ENCODE peak calls at places on chromosomes 1 and 21, in nine cellular contexts. U is bronchial epithelial cell, T is BE2C, F is brain microvascular endothelial cell, W is Peyer's patch, G is psoas muscle, E is lower lobe of right lung, M is body of pancreas, B is tibial nerve. K is an unnamed sample. For H3K36me3, the result is how much of the 10 kb centered on the place peaks cover.

GRCh38 chr1:39405358-39405757 is 86.1 kb upstream of the BMP8A start:
- DNase-seq in U (no peak), T (no peak), F (no peak), W (no peak), G (no peak), E (no peak), M (no peak), B (no peak), K (peak)

GRCh38 chr1:225418598-225418997 is 9.2 kb downstream of the LBR start:
- DNase-seq in U (no peak), T (no peak), F (no peak), W (no peak), G (no peak), E (no peak), M (no peak), B (no peak), K (no peak)

GRCh38 chr1:11736746-11737639 is 1.1 kb downstream of the AGTRAP start:
- DNase-seq in U (peak), T (no peak), F (peak), W (no peak), G (peak), E (peak), M (peak), B (peak), K (peak)

GRCh38 chr1:187275346-187275745 is 446.6 kb downstream of the PLA2G4A start:
- DNase-seq in U (peak), T (no peak), F (no peak), W (no peak), G (no peak), E (no peak), M (no peak), B (no peak), K (no peak)

GRCh38 chr1:159830737-159831136 is 4.1 kb downstream of the SLAMF8 start:
- DNase-seq in U (no peak), T (no peak), F (no peak), W (no peak), G (no peak), E (no peak), M (no peak), B (no peak), K (no peak)

GRCh38 chr1:2375923-2376260 is 15.5 kb downstream of the MORN1 start:
- DNase-seq in U (no peak), T (no peak), F (no peak), W (peak), G (no peak), E (no peak), M (no peak), B (no peak), K (no peak)

GRCh38 chr1:162397943-162398560 is 13.9 kb downstream of the SH2D1B start:
- DNase-seq in U (no peak), T (no peak), F (no peak), W (no peak), G (no peak), E (no peak), M (no peak), B (no peak), K (no peak)

GRCh38 chr21:35925497-35925896 is 134.8 kb downstream of the SETD4 start:
- DNase-seq in U (peak), T (no peak), F (no peak), W (no peak), G (peak), E (no peak), M (peak), B (no peak), K (peak)

GRCh38 chr1:228318823-228319241 is 87.8 kb downstream of the TRIM11 start:
- DNase-seq in U (no peak), T (no peak), F (no peak), W (no peak), G (peak), E (peak), M (peak), B (no peak), K (no peak)

GRCh38 chr1:202966006-202966904 is 802 bp downstream of the CYB5R1 start:
- DNase-seq in U (no peak), T (no peak), F (no peak), W (no peak), G (peak), E (peak), M (no peak), B (no peak), K (no peak)

GRCh38 chr1:64194168-64195088 is 9.0 kb upstream of the UBE2U start:
- DNase-seq in U (no peak), T (no peak), F (no peak), W (no peak), G (no peak), E (no peak), M (no peak), B (no peak), K (no peak)

GRCh38 chr1:234980224-234980656 is 148.4 kb downstream of the TOMM20 start:
- DNase-seq in U (no peak), T (no peak), F (no peak), W (no peak), G (no peak), E (no peak), M (no peak), B (no peak), K (no peak)

GRCh38 chr1:54218883-54219687 is 19.1 kb downstream of the MRPL37 start:
- DNase-seq in U (no peak), T (no peak), F (no peak), W (no peak), G (no peak), E (no peak), M (no peak), B (no peak), K (peak)

GRCh38 chr1:245154429-245155185 is at the start of gene KIF26B:
- DNase-seq in U (peak), T (peak), F (peak), W (peak), G (no peak), E (no peak), M (peak), B (no peak), K (peak)

GRCh38 chr1:219298581-219299148 is 125.0 kb downstream of the LYPLAL1 start:
- DNase-seq in U (no peak), T (no peak), F (no peak), W (no peak), G (no peak), E (no peak), M (no peak), B (no peak), K (no peak)

GRCh38 chr21:43322805-43323204 is 104.1 kb downstream of the SIK1 start:
- DNase-seq in U (no peak), T (no peak), F (no peak), W (no peak), G (no peak), E (no peak), M (no peak), B (no peak), K (no peak)

GRCh38 chr1:62625415-62625814 is 28.1 kb downstream of the ANGPTL3 start:
- DNase-seq in U (peak), T (no peak), F (no peak), W (no peak), G (no peak), E (no peak), M (no peak), B (no peak), K (no peak)

GRCh38 chr1:228748431-228748830 is 13.2 kb downstream of the RHOU start:
- DNase-seq in U (no peak), T (no peak), F (no peak), W (no peak), G (no peak), E (no peak), M (no peak), B (no peak), K (no peak)

GRCh38 chr1:173117108-173117633 is 66.4 kb upstream of the TNFSF18 start:
- DNase-seq in U (no peak), T (no peak), F (no peak), W (no peak), G (no peak), E (no peak), M (no peak), B (no peak), K (no peak)

GRCh38 chr1:66302810-66303209 is 231.1 kb upstream of the SGIP1 start:
- DNase-seq in U (no peak), T (no peak), F (no peak), W (no peak), G (no peak), E (no peak), M (no peak), B (no peak), K (no peak)

GRCh38 chr1:237864338-237865244 is 26.1 kb downstream of the ZP4 start:
- DNase-seq in U (peak), T (peak), F (peak), W (peak), G (peak), E (peak), M (peak), B (peak), K (peak)

GRCh38 chr1:172460177-172460576 is 16.3 kb upstream of the PIGC start:
- DNase-seq in U (peak), T (no peak), F (no peak), W (no peak), G (no peak), E (no peak), M (no peak), B (no peak), K (no peak)

GRCh38 chr1:5962265-5963105 is 29.7 kb downstream of the NPHP4 start:
- DNase-seq in U (no peak), T (no peak), F (no peak), W (peak), G (no peak), E (no peak), M (no peak), B (no peak), K (no peak)

GRCh38 chr21:18274370-18274769 is 29.7 kb downstream of the CHODL start:
- DNase-seq in U (no peak), T (no peak), F (no peak), W (no peak), G (no peak), E (no peak), M (no peak), B (no peak), K (no peak)

GRCh38 chr21:37341254-37341960 is 25.2 kb upstream of the DYRK1A start:
- DNase-seq in U (no peak), T (peak), F (no peak), W (no peak), G (no peak), E (no peak), M (no peak), B (no peak), K (no peak)

GRCh38 chr1:68045511-68046180 is 4.8 kb downstream of the DIRAS3 start:
- DNase-seq in U (no peak), T (no peak), F (no peak), W (no peak), G (no peak), E (no peak), M (no peak), B (no peak), K (no peak)

GRCh38 chr1:57378564-57378963 is 45.3 kb downstream of the DAB1 start:
- DNase-seq in U (no peak), T (no peak), F (no peak), W (no peak), G (no peak), E (no peak), M (no peak), B (no peak), K (no peak)

GRCh38 chr1:48109390-48110009 is 112.3 kb upstream of the TRABD2B start:
- DNase-seq in U (peak), T (peak), F (peak), W (no peak), G (no peak), E (no peak), M (peak), B (peak), K (peak)

GRCh38 chr1:95941121-95941798 is 707.2 kb downstream of the RWDD3 start:
- DNase-seq in U (no peak), T (no peak), F (no peak), W (no peak), G (no peak), E (no peak), M (no peak), B (no peak), K (no peak)

GRCh38 chr1:8848663-8849386 is 29.7 kb downstream of the ENO1 start:
- DNase-seq in U (peak), T (peak), F (peak), W (peak), G (peak), E (peak), M (peak), B (peak), K (peak)

GRCh38 chr1:8702121-8702520 is 115.3 kb downstream of the RERE start:
- DNase-seq in U (peak), T (peak), F (peak), W (no peak), G (no peak), E (peak), M (peak), B (no peak), K (peak)

GRCh38 chr21:28229811-28230210 is 762.9 kb downstream of the LTN1 start:
- DNase-seq in U (peak), T (no peak), F (no peak), W (no peak), G (no peak), E (no peak), M (no peak), B (no peak), K (no peak)

GRCh38 chr21:45887121-45887611 is 94.4 kb upstream of the COL6A1 start:
- DNase-seq in U (peak), T (peak), F (peak), W (no peak), G (no peak), E (no peak), M (no peak), B (no peak), K (no peak)

GRCh38 chr1:112935474-112936289 is 20.3 kb downstream of the SLC16A1 start:
- DNase-seq in U (peak), T (no peak), F (no peak), W (no peak), G (no peak), E (no peak), M (no peak), B (no peak), K (no peak)

GRCh38 chr1:168408531-168409242 is 128.0 kb downstream of the TBX19 start:
- DNase-seq in U (peak), T (no peak), F (peak), W (no peak), G (no peak), E (no peak), M (no peak), B (peak), K (peak)

DNA sequence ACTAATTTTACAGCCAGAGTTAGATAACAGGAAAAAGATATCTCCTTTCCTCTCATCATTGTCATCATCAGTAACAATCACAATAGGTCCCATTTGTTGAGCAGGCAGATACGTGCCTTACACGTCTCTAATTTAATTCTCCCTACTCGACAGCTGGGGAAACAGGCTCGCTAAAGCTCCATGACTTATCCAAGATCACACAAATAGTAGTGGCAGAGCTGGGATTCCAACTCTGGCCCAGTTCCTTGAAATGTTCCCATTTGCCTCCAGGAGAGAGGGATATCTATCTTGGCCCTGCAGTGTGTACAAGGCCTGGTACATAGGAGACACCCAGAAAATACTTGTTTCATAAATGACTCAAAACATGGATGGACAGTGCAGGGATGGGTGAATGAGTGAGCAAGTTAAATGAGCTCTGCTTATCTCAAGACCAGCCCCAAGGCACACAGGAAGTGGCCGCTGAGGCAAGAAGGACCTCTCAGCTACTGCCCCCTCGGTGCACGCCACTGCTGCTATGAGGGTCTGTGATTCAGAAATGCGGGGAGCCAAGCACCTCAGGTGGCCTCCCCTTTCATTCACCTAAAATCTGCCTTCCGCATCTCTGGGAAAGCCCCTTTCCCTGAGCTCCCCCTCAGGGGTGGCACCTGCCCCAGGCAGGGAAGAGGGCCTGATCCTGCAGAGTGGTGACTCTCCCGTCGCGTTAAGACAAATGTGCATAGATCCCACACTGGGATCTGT is 3.7 kb downstream of the KCNN3 start:
- DNase-seq in U (no peak), T (no peak), F (peak), W (no peak), G (no peak), E (no peak), M (no peak), B (no peak), K (peak)
- TF ChIP-seq CTCF in U (no peak), T (no peak), F (no peak), W (no peak), G (no peak), E (no peak), M (no peak), B (no peak), K (no peak)

DNA sequence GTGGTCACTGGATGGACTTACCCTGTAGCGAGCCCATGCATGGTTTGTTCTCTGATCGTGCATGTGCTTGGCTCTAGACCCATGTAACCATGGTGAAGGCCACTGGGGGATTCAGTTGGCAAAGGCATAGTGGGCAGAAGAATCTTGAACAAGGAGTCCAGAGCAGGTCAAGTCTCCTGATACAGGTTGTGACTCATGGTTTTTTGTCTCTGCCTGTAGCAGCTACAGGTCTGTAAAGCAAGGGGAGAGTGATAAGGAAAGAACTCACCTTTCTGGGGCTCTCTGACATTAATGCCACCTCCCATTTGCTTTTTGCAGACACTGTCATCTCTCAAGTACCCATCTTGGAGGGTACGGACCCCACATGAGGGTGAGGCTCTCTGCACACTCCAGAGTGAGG is 153.4 kb upstream of the CAMK1G start:
- DNase-seq in U (peak), T (no peak), F (no peak), W (no peak), G (no peak), E (no peak), M (no peak), B (no peak), K (no peak)
- H3K4me3 ChIP-seq in U (peak), T (no peak), F (no peak), W (no peak), G (no peak), E (no peak), M (no peak), B (no peak), K (no peak)

DNA sequence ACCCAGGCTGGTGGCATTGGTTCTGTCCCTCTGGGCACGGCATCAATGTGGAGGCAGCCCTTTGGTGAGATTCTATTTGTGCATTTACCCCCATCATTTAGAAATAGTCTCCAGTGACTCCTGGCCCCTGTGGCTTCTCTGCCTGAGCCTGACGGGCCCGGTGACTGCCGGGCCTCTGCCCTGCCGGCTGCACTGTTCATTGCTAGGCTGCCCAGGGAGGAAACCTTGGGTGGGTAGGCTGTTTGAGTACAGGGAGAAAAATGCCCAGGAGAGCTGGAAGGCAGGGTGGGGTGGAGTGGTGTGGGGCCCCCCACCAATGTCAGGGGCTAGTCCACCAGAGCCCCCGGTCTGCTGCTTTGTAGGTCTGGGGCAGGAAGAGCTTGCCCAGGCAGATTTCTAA is 23.4 kb upstream of the EDN2 start:
- DNase-seq in U (no peak), T (no peak), F (no peak), W (no peak), G (no peak), E (no peak), M (no peak), B (no peak), K (no peak)
- H3K36me3 ChIP-seq in U (under half), T (under half), F (under half), W (under half), G (under half), E (under half), M (under half), B (under half), K (under half)

DNA sequence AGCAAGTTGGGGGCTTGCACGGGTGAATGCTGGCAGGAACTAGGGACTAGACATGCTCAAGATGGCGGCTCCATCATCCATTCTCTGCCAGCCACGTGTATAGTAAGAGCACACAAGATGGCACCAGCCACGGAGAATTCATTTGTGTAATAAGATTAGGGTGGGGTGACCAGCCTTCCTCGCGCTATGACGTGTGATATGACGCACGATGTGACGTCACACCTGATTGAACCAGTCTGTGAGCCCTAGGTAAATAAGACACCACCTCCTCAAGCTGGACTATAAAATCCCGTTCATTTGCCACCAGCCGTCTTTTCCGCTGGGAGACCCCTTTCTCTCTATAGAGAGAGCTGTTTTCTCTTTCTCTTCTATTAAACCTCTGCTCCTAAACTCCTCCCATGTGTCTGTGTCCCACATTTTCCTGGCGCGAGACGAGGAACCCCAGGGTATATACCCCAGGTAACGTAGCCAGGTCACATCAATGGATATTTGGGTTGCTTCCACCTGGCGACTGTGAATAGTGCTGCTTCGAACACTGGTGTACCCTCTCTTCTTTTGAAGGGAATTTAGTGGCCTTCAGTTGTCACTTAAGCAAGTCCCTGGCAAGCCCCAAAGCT is 18.1 kb upstream of the COG2 start:
- DNase-seq in U (no peak), T (no peak), F (no peak), W (no peak), G (no peak), E (no peak), M (no peak), B (no peak), K (no peak)
- TF ChIP-seq CTCF in U (no peak), T (no peak), F (no peak), W (no peak), G (no peak), E (no peak), M (no peak), B (no peak), K (no peak)

DNA sequence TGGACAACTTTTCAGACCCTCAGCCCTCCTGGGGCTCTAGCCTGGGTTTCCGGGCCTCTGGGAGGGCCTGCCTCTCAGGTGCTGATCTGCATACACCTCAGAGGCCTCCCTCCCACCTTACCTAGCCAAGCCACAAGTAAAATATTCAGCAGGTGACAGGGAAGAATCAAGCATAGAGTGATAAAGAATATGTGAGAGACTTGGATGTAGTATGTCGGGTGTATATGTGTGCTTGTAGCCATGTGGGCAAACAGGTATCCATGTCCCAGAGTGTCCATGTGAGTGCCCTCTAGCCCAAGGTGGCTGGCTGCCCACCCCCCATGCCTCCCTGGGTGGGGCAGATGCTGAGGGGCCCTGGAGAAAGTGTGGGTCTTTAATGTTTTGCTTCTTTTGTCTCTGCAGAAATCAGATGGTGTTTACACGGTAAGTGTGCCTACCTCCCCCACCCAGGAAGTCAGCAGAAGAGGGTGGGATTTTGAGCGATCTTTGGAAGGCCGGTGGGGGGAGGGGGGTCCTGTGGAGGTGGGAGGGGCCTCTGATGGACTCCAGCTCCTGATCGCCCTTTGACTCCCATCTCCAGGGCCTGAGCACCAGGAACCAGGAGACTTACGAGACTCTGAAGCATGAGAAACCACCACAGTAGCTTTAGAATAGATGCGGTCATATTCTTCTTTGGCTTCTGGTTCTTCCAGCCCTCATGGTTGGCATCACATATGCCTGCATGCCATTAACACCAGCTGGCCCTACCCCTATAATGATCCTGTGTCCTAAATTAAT is 3.4 kb downstream of the FCER1G start:
- DNase-seq in U (no peak), T (no peak), F (no peak), W (no peak), G (no peak), E (no peak), M (no peak), B (no peak), K (no peak)
- H3K4me3 ChIP-seq in U (no peak), T (no peak), F (no peak), W (no peak), G (no peak), E (peak), M (no peak), B (no peak), K (no peak)

K was measured in cardiac muscle cell.